ENCODE peak calls at places on chromosomes 16 and 17, in seven cellular contexts. One of them, this sample, is unnamed.

GRCh38 chr17:83154311-83155127 is 75.1 kb downstream of the METRNL start:
- DNase-seq in heart left ventricle: no peak
- DNase-seq in OCI-LY7: no peak
- DNase-seq in NCI-H510A treated with DMSO at 0.1 percent for 48 hours: no peak
- DNase-seq in nucleus accumbens: no peak
- DNase-seq in thoracic aorta: no peak
- DNase-seq in Caki2: no peak
- DNase-seq in this sample: no peak

GRCh38 chr16:13186813-13187212 is 285.4 kb downstream of the SHISA9 start:
- DNase-seq in heart left ventricle: no peak
- DNase-seq in OCI-LY7: peak
- DNase-seq in NCI-H510A treated with DMSO at 0.1 percent for 48 hours: no peak
- DNase-seq in nucleus accumbens: no peak
- DNase-seq in thoracic aorta: no peak
- DNase-seq in Caki2: no peak
- DNase-seq in this sample: no peak

GRCh38 chr16:14334366-14335105 is 263.4 kb downstream of the MRTFB start:
- DNase-seq in heart left ventricle: no peak
- DNase-seq in OCI-LY7: no peak
- DNase-seq in NCI-H510A treated with DMSO at 0.1 percent for 48 hours: no peak
- DNase-seq in nucleus accumbens: no peak
- DNase-seq in thoracic aorta: no peak
- DNase-seq in Caki2: no peak
- DNase-seq in this sample: no peak

GRCh38 chr17:43434902-43435319 is 36.1 kb downstream of the ARL4D start:
- DNase-seq in heart left ventricle: no peak
- DNase-seq in OCI-LY7: no peak
- DNase-seq in NCI-H510A treated with DMSO at 0.1 percent for 48 hours: no peak
- DNase-seq in nucleus accumbens: no peak
- DNase-seq in thoracic aorta: no peak
- DNase-seq in Caki2: peak
- DNase-seq in this sample: peak

GRCh38 chr16:85366031-85366763 is 246.9 kb upstream of the GSE1 start:
- DNase-seq in heart left ventricle: no peak
- DNase-seq in OCI-LY7: no peak
- DNase-seq in NCI-H510A treated with DMSO at 0.1 percent for 48 hours: no peak
- DNase-seq in nucleus accumbens: no peak
- DNase-seq in thoracic aorta: no peak
- DNase-seq in Caki2: no peak
- DNase-seq in this sample: no peak

GRCh38 chr16:86137359-86137758 is 238.4 kb downstream of the IRF8 start:
- DNase-seq in heart left ventricle: no peak
- DNase-seq in OCI-LY7: no peak
- DNase-seq in NCI-H510A treated with DMSO at 0.1 percent for 48 hours: no peak
- DNase-seq in nucleus accumbens: no peak
- DNase-seq in thoracic aorta: no peak
- DNase-seq in Caki2: no peak
- DNase-seq in this sample: no peak

GRCh38 chr17:3977387-3977786 is 13.2 kb upstream of the ATP2A3 start:
- DNase-seq in heart left ventricle: peak
- DNase-seq in OCI-LY7: no peak
- DNase-seq in NCI-H510A treated with DMSO at 0.1 percent for 48 hours: no peak
- DNase-seq in nucleus accumbens: no peak
- DNase-seq in thoracic aorta: no peak
- DNase-seq in Caki2: no peak
- DNase-seq in this sample: no peak

GRCh38 chr17:7475764-7476422 is 3.5 kb downstream of the ZBTB4 start:
- DNase-seq in heart left ventricle: peak
- DNase-seq in OCI-LY7: no peak
- DNase-seq in NCI-H510A treated with DMSO at 0.1 percent for 48 hours: no peak
- DNase-seq in nucleus accumbens: no peak
- DNase-seq in thoracic aorta: no peak
- DNase-seq in Caki2: no peak
- DNase-seq in this sample: no peak

GRCh38 chr16:74991593-74992403 is 6.9 kb upstream of the WDR59 start:
- DNase-seq in heart left ventricle: no peak
- DNase-seq in OCI-LY7: no peak
- DNase-seq in NCI-H510A treated with DMSO at 0.1 percent for 48 hours: no peak
- DNase-seq in nucleus accumbens: no peak
- DNase-seq in thoracic aorta: no peak
- DNase-seq in Caki2: peak
- DNase-seq in this sample: no peak

GRCh38 chr17:79065105-79065670 is 9.4 kb upstream of the ENGASE start:
- DNase-seq in heart left ventricle: no peak
- DNase-seq in OCI-LY7: peak
- DNase-seq in NCI-H510A treated with DMSO at 0.1 percent for 48 hours: no peak
- DNase-seq in nucleus accumbens: no peak
- DNase-seq in thoracic aorta: no peak
- DNase-seq in Caki2: no peak
- DNase-seq in this sample: no peak

GRCh38 chr17:49964539-49965521 is 4.2 kb upstream of the DLX4 start:
- DNase-seq in heart left ventricle: no peak
- DNase-seq in OCI-LY7: no peak
- DNase-seq in NCI-H510A treated with DMSO at 0.1 percent for 48 hours: no peak
- DNase-seq in nucleus accumbens: no peak
- DNase-seq in thoracic aorta: no peak
- DNase-seq in Caki2: no peak
- DNase-seq in this sample: no peak

GRCh38 chr17:35889818-35890773 is 9.9 kb upstream of the CCL5 start:
- DNase-seq in heart left ventricle: peak
- DNase-seq in OCI-LY7: no peak
- DNase-seq in NCI-H510A treated with DMSO at 0.1 percent for 48 hours: no peak
- DNase-seq in nucleus accumbens: no peak
- DNase-seq in thoracic aorta: no peak
- DNase-seq in Caki2: peak
- DNase-seq in this sample: peak

GRCh38 chr16:74743668-74744299 is 30.8 kb downstream of the FA2H start:
- DNase-seq in heart left ventricle: no peak
- DNase-seq in OCI-LY7: no peak
- DNase-seq in NCI-H510A treated with DMSO at 0.1 percent for 48 hours: peak
- DNase-seq in nucleus accumbens: no peak
- DNase-seq in thoracic aorta: no peak
- DNase-seq in Caki2: peak
- DNase-seq in this sample: peak

GRCh38 chr17:77528516-77529327 is 388.0 kb downstream of the SEC14L1 start:
- DNase-seq in heart left ventricle: no peak
- DNase-seq in OCI-LY7: no peak
- DNase-seq in NCI-H510A treated with DMSO at 0.1 percent for 48 hours: peak
- DNase-seq in nucleus accumbens: no peak
- DNase-seq in thoracic aorta: no peak
- DNase-seq in Caki2: no peak
- DNase-seq in this sample: no peak

GRCh38 chr16:2966803-2967184 is 2.4 kb upstream of the PAQR4 start:
- DNase-seq in heart left ventricle: no peak
- DNase-seq in OCI-LY7: no peak
- DNase-seq in NCI-H510A treated with DMSO at 0.1 percent for 48 hours: no peak
- DNase-seq in nucleus accumbens: no peak
- DNase-seq in thoracic aorta: no peak
- DNase-seq in Caki2: no peak
- DNase-seq in this sample: no peak

GRCh38 chr16:13923703-13924298 is 3.8 kb downstream of the ERCC4 start:
- DNase-seq in heart left ventricle: no peak
- DNase-seq in OCI-LY7: peak
- DNase-seq in NCI-H510A treated with DMSO at 0.1 percent for 48 hours: peak
- DNase-seq in nucleus accumbens: no peak
- DNase-seq in thoracic aorta: no peak
- DNase-seq in Caki2: peak
- DNase-seq in this sample: peak

GRCh38 chr17:15884731-15885130 is 60.2 kb upstream of the ADORA2B start:
- DNase-seq in heart left ventricle: no peak
- DNase-seq in OCI-LY7: no peak
- DNase-seq in NCI-H510A treated with DMSO at 0.1 percent for 48 hours: no peak
- DNase-seq in nucleus accumbens: no peak
- DNase-seq in thoracic aorta: no peak
- DNase-seq in Caki2: no peak
- DNase-seq in this sample: no peak

GRCh38 chr16:12729448-12729847 is 74.2 kb downstream of the CPPED1 start:
- DNase-seq in heart left ventricle: no peak
- DNase-seq in OCI-LY7: no peak
- DNase-seq in NCI-H510A treated with DMSO at 0.1 percent for 48 hours: no peak
- DNase-seq in nucleus accumbens: no peak
- DNase-seq in thoracic aorta: no peak
- DNase-seq in Caki2: peak
- DNase-seq in this sample: peak

GRCh38 chr17:73901661-73902415 is 257.6 kb upstream of the SDK2 start:
- DNase-seq in heart left ventricle: peak
- DNase-seq in OCI-LY7: peak
- DNase-seq in NCI-H510A treated with DMSO at 0.1 percent for 48 hours: peak
- DNase-seq in nucleus accumbens: no peak
- DNase-seq in thoracic aorta: no peak
- DNase-seq in Caki2: no peak
- DNase-seq in this sample: no peak

GRCh38 chr16:49112754-49113153 is 168.9 kb downstream of the CBLN1 start:
- DNase-seq in heart left ventricle: peak
- DNase-seq in OCI-LY7: no peak
- DNase-seq in NCI-H510A treated with DMSO at 0.1 percent for 48 hours: no peak
- DNase-seq in nucleus accumbens: no peak
- DNase-seq in thoracic aorta: no peak
- DNase-seq in Caki2: no peak
- DNase-seq in this sample: no peak

GRCh38 chr16:86209202-86209601 is 301.1 kb upstream of the FOXF1 start:
- DNase-seq in heart left ventricle: no peak
- DNase-seq in OCI-LY7: no peak
- DNase-seq in NCI-H510A treated with DMSO at 0.1 percent for 48 hours: no peak
- DNase-seq in nucleus accumbens: no peak
- DNase-seq in thoracic aorta: no peak
- DNase-seq in Caki2: no peak
- DNase-seq in this sample: no peak